ENCODE peak calls at places on chromosomes 5 and 9, in eight cellular contexts. One of them, this sample, is unnamed.

GRCh38 chr5:160342413-160342941 is 27.9 kb downstream of the C1QTNF2 start:
- DNase-seq in hepatocyte: no peak
- DNase-seq in colonic mucosa: no peak
- DNase-seq in endothelial cell: no peak
- DNase-seq in HFF-Myc: no peak
- DNase-seq in lower lobe of right lung: no peak
- DNase-seq in foreskin fibroblast: peak
- DNase-seq in Panc1: no peak
- DNase-seq in this sample: no peak

GRCh38 chr5:177354256-177354655 is 2.8 kb upstream of the LMAN2 start:
- DNase-seq in hepatocyte: no peak
- DNase-seq in colonic mucosa: no peak
- DNase-seq in endothelial cell: no peak
- DNase-seq in HFF-Myc: no peak
- DNase-seq in lower lobe of right lung: no peak
- DNase-seq in foreskin fibroblast: no peak
- DNase-seq in Panc1: no peak
- DNase-seq in this sample: no peak

GRCh38 chr5:178382689-178383276 is 150.2 kb upstream of the PHYKPL start:
- DNase-seq in hepatocyte: peak
- DNase-seq in colonic mucosa: no peak
- DNase-seq in endothelial cell: no peak
- DNase-seq in HFF-Myc: no peak
- DNase-seq in lower lobe of right lung: no peak
- DNase-seq in foreskin fibroblast: no peak
- DNase-seq in Panc1: no peak
- DNase-seq in this sample: no peak

GRCh38 chr5:31410089-31410488 is 121.8 kb downstream of the DROSHA start:
- DNase-seq in hepatocyte: no peak
- DNase-seq in colonic mucosa: no peak
- DNase-seq in endothelial cell: no peak
- DNase-seq in HFF-Myc: no peak
- DNase-seq in lower lobe of right lung: no peak
- DNase-seq in foreskin fibroblast: no peak
- DNase-seq in Panc1: no peak
- DNase-seq in this sample: no peak

GRCh38 chr9:19408316-19408692 is 505 bp upstream of the ACER2 start:
- DNase-seq in hepatocyte: no peak
- DNase-seq in colonic mucosa: no peak
- DNase-seq in endothelial cell: peak
- DNase-seq in HFF-Myc: no peak
- DNase-seq in lower lobe of right lung: no peak
- DNase-seq in foreskin fibroblast: no peak
- DNase-seq in Panc1: no peak
- DNase-seq in this sample: no peak

GRCh38 chr9:935348-935965 is 41.0 kb upstream of the DMRT3 start:
- DNase-seq in hepatocyte: peak
- DNase-seq in colonic mucosa: no peak
- DNase-seq in endothelial cell: no peak
- DNase-seq in HFF-Myc: no peak
- DNase-seq in lower lobe of right lung: no peak
- DNase-seq in foreskin fibroblast: peak
- DNase-seq in Panc1: no peak
- DNase-seq in this sample: no peak

GRCh38 chr5:132294728-132295504 is 722 bp downstream of the SLC22A4 start:
- DNase-seq in hepatocyte: peak
- DNase-seq in colonic mucosa: peak
- DNase-seq in endothelial cell: peak
- DNase-seq in HFF-Myc: peak
- DNase-seq in lower lobe of right lung: peak
- DNase-seq in foreskin fibroblast: peak
- DNase-seq in Panc1: peak
- DNase-seq in this sample: peak

GRCh38 chr5:134093351-134093750 is 21.1 kb upstream of the TCF7 start:
- DNase-seq in hepatocyte: no peak
- DNase-seq in colonic mucosa: no peak
- DNase-seq in endothelial cell: no peak
- DNase-seq in HFF-Myc: no peak
- DNase-seq in lower lobe of right lung: no peak
- DNase-seq in foreskin fibroblast: no peak
- DNase-seq in Panc1: no peak
- DNase-seq in this sample: no peak

GRCh38 chr5:84372066-84372700 is 12.5 kb downstream of the EDIL3 start:
- DNase-seq in hepatocyte: no peak
- DNase-seq in colonic mucosa: no peak
- DNase-seq in endothelial cell: no peak
- DNase-seq in HFF-Myc: no peak
- DNase-seq in lower lobe of right lung: no peak
- DNase-seq in foreskin fibroblast: no peak
- DNase-seq in Panc1: no peak
- DNase-seq in this sample: no peak

GRCh38 chr9:36882117-36882465 is 152.0 kb downstream of the PAX5 start:
- DNase-seq in hepatocyte: no peak
- DNase-seq in colonic mucosa: no peak
- DNase-seq in endothelial cell: no peak
- DNase-seq in HFF-Myc: no peak
- DNase-seq in lower lobe of right lung: no peak
- DNase-seq in foreskin fibroblast: no peak
- DNase-seq in Panc1: no peak
- DNase-seq in this sample: no peak

GRCh38 chr5:65171645-65172044 is 310.1 kb downstream of the ADAMTS6 start:
- DNase-seq in hepatocyte: no peak
- DNase-seq in colonic mucosa: no peak
- DNase-seq in endothelial cell: no peak
- DNase-seq in HFF-Myc: no peak
- DNase-seq in lower lobe of right lung: no peak
- DNase-seq in foreskin fibroblast: no peak
- DNase-seq in Panc1: no peak
- DNase-seq in this sample: no peak

GRCh38 chr9:8856686-8857329 is 1057.2 kb upstream of the DMAC1 start:
- DNase-seq in hepatocyte: peak
- DNase-seq in colonic mucosa: no peak
- DNase-seq in endothelial cell: no peak
- DNase-seq in HFF-Myc: no peak
- DNase-seq in lower lobe of right lung: no peak
- DNase-seq in foreskin fibroblast: no peak
- DNase-seq in Panc1: no peak
- DNase-seq in this sample: no peak

GRCh38 chr5:174910245-174910737 is 185.9 kb downstream of the MSX2 start:
- DNase-seq in hepatocyte: peak
- DNase-seq in colonic mucosa: peak
- DNase-seq in endothelial cell: peak
- DNase-seq in HFF-Myc: no peak
- DNase-seq in lower lobe of right lung: peak
- DNase-seq in foreskin fibroblast: peak
- DNase-seq in Panc1: peak
- DNase-seq in this sample: peak

GRCh38 chr9:75142208-75142607 is 53.9 kb downstream of the OSTF1 start:
- DNase-seq in hepatocyte: no peak
- DNase-seq in colonic mucosa: no peak
- DNase-seq in endothelial cell: no peak
- DNase-seq in HFF-Myc: no peak
- DNase-seq in lower lobe of right lung: no peak
- DNase-seq in foreskin fibroblast: no peak
- DNase-seq in Panc1: no peak
- DNase-seq in this sample: no peak

GRCh38 chr5:159440235-159440634 is 109.9 kb upstream of the IL12B start:
- DNase-seq in hepatocyte: no peak
- DNase-seq in colonic mucosa: no peak
- DNase-seq in endothelial cell: no peak
- DNase-seq in HFF-Myc: no peak
- DNase-seq in lower lobe of right lung: no peak
- DNase-seq in foreskin fibroblast: no peak
- DNase-seq in Panc1: no peak
- DNase-seq in this sample: no peak

GRCh38 chr5:169344629-169345028 is 43.7 kb upstream of the SLIT3 start:
- DNase-seq in hepatocyte: no peak
- DNase-seq in colonic mucosa: no peak
- DNase-seq in endothelial cell: no peak
- DNase-seq in HFF-Myc: no peak
- DNase-seq in lower lobe of right lung: no peak
- DNase-seq in foreskin fibroblast: no peak
- DNase-seq in Panc1: no peak
- DNase-seq in this sample: no peak

GRCh38 chr9:77063645-77064285 is 44.3 kb downstream of the FOXB2 start:
- DNase-seq in hepatocyte: peak
- DNase-seq in colonic mucosa: no peak
- DNase-seq in endothelial cell: no peak
- DNase-seq in HFF-Myc: peak
- DNase-seq in lower lobe of right lung: no peak
- DNase-seq in foreskin fibroblast: peak
- DNase-seq in Panc1: peak
- DNase-seq in this sample: no peak

GRCh38 chr5:10460252-10460906 is 18.7 kb downstream of the ROPN1L start:
- DNase-seq in hepatocyte: no peak
- DNase-seq in colonic mucosa: peak
- DNase-seq in endothelial cell: no peak
- DNase-seq in HFF-Myc: no peak
- DNase-seq in lower lobe of right lung: no peak
- DNase-seq in foreskin fibroblast: no peak
- DNase-seq in Panc1: no peak
- DNase-seq in this sample: no peak

GRCh38 chr9:91047529-91047928 is 245.9 kb downstream of the SYK start:
- DNase-seq in hepatocyte: no peak
- DNase-seq in colonic mucosa: no peak
- DNase-seq in endothelial cell: no peak
- DNase-seq in HFF-Myc: no peak
- DNase-seq in lower lobe of right lung: no peak
- DNase-seq in foreskin fibroblast: no peak
- DNase-seq in Panc1: no peak
- DNase-seq in this sample: no peak

GRCh38 chr5:120613729-120614128 is 149.6 kb downstream of the PRR16 start:
- DNase-seq in hepatocyte: no peak
- DNase-seq in colonic mucosa: no peak
- DNase-seq in endothelial cell: no peak
- DNase-seq in HFF-Myc: no peak
- DNase-seq in lower lobe of right lung: no peak
- DNase-seq in foreskin fibroblast: no peak
- DNase-seq in Panc1: no peak
- DNase-seq in this sample: no peak

GRCh38 chr9:113673726-113674125 is 202.4 kb upstream of the ZNF618 start:
- DNase-seq in hepatocyte: no peak
- DNase-seq in colonic mucosa: no peak
- DNase-seq in endothelial cell: no peak
- DNase-seq in HFF-Myc: no peak
- DNase-seq in lower lobe of right lung: no peak
- DNase-seq in foreskin fibroblast: no peak
- DNase-seq in Panc1: no peak
- DNase-seq in this sample: no peak

GRCh38 chr5:132776077-132776931 is 735 bp downstream of the SEPTIN8 start:
- DNase-seq in hepatocyte: peak
- DNase-seq in colonic mucosa: peak
- DNase-seq in endothelial cell: peak
- DNase-seq in HFF-Myc: no peak
- DNase-seq in lower lobe of right lung: no peak
- DNase-seq in foreskin fibroblast: no peak
- DNase-seq in Panc1: no peak
- DNase-seq in this sample: peak

GRCh38 chr9:84705128-84705527 is 35.6 kb downstream of the NTRK2 start:
- DNase-seq in hepatocyte: no peak
- DNase-seq in colonic mucosa: no peak
- DNase-seq in endothelial cell: no peak
- DNase-seq in HFF-Myc: no peak
- DNase-seq in lower lobe of right lung: no peak
- DNase-seq in foreskin fibroblast: no peak
- DNase-seq in Panc1: no peak
- DNase-seq in this sample: no peak

GRCh38 chr9:88218721-88219120 is 80.4 kb upstream of the SPATA31C2 start:
- DNase-seq in hepatocyte: no peak
- DNase-seq in colonic mucosa: no peak
- DNase-seq in endothelial cell: no peak
- DNase-seq in HFF-Myc: no peak
- DNase-seq in lower lobe of right lung: no peak
- DNase-seq in foreskin fibroblast: no peak
- DNase-seq in Panc1: no peak
- DNase-seq in this sample: no peak

GRCh38 chr9:128117613-128118471 is 9.7 kb downstream of the PTGES2 start:
- DNase-seq in hepatocyte: peak
- DNase-seq in colonic mucosa: peak
- DNase-seq in endothelial cell: peak
- DNase-seq in HFF-Myc: peak
- DNase-seq in lower lobe of right lung: peak
- DNase-seq in foreskin fibroblast: peak
- DNase-seq in Panc1: peak
- DNase-seq in this sample: peak
- TF ChIP-seq CTCF in hepatocyte: peak
- TF ChIP-seq CTCF in colonic mucosa: peak
- TF ChIP-seq CTCF in endothelial cell: peak
- TF ChIP-seq CTCF in HFF-Myc: peak
- TF ChIP-seq CTCF in lower lobe of right lung: peak
- TF ChIP-seq CTCF in foreskin fibroblast: peak
- TF ChIP-seq CTCF in Panc1: peak
- TF ChIP-seq CTCF in this sample: peak

GRCh38 chr5:35938518-35939227 is at the start of gene CAPSL:
- DNase-seq in hepatocyte: peak
- DNase-seq in colonic mucosa: peak
- DNase-seq in endothelial cell: peak
- DNase-seq in HFF-Myc: peak
- DNase-seq in lower lobe of right lung: no peak
- DNase-seq in foreskin fibroblast: peak
- DNase-seq in Panc1: no peak
- DNase-seq in this sample: peak

DNA sequence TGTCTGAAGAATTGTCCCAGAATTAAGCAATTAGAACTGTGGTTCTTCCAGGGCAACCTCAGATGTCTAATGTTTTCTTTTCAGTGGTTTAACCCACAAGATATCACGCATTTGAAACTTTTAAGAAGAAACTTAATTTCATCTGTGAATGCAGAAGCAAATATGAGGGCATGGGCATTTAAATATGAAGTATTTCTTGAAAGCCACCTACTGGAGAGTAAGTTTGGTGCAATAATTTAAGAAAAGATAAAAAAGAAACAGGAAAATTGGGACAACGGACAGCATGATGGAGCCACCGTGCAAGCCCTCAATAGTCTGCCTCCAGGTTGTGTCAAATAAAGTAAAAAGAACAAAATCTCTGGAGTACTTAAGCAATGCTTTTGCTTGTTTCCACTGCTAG is 1.2 kb upstream of the CAPSL start:
- DNase-seq in hepatocyte: no peak
- DNase-seq in colonic mucosa: no peak
- DNase-seq in endothelial cell: no peak
- DNase-seq in HFF-Myc: no peak
- DNase-seq in lower lobe of right lung: no peak
- DNase-seq in foreskin fibroblast: no peak
- DNase-seq in Panc1: no peak
- DNase-seq in this sample: no peak
- TF ChIP-seq CTCF in hepatocyte: no peak
- TF ChIP-seq CTCF in colonic mucosa: no peak
- TF ChIP-seq CTCF in endothelial cell: peak
- TF ChIP-seq CTCF in HFF-Myc: peak
- TF ChIP-seq CTCF in lower lobe of right lung: no peak
- TF ChIP-seq CTCF in foreskin fibroblast: peak
- TF ChIP-seq CTCF in Panc1: no peak
- TF ChIP-seq CTCF in this sample: no peak

GRCh38 chr5:150302301-150303069 is at the start of gene ARSI:
- DNase-seq in hepatocyte: peak
- DNase-seq in colonic mucosa: peak
- DNase-seq in endothelial cell: peak
- DNase-seq in HFF-Myc: no peak
- DNase-seq in lower lobe of right lung: no peak
- DNase-seq in foreskin fibroblast: no peak
- DNase-seq in Panc1: no peak
- DNase-seq in this sample: peak
- TF ChIP-seq CTCF in hepatocyte: peak
- TF ChIP-seq CTCF in colonic mucosa: no peak
- TF ChIP-seq CTCF in endothelial cell: peak
- TF ChIP-seq CTCF in HFF-Myc: peak
- TF ChIP-seq CTCF in lower lobe of right lung: no peak
- TF ChIP-seq CTCF in foreskin fibroblast: peak
- TF ChIP-seq CTCF in Panc1: peak
- TF ChIP-seq CTCF in this sample: peak

GRCh38 chr5:139543423-139543991 is 17.6 kb upstream of the UBE2D2 start:
- DNase-seq in hepatocyte: peak
- DNase-seq in colonic mucosa: peak
- DNase-seq in endothelial cell: peak
- DNase-seq in HFF-Myc: no peak
- DNase-seq in lower lobe of right lung: peak
- DNase-seq in foreskin fibroblast: no peak
- DNase-seq in Panc1: no peak
- DNase-seq in this sample: no peak
- TF ChIP-seq CTCF in hepatocyte: no peak
- TF ChIP-seq CTCF in colonic mucosa: no peak
- TF ChIP-seq CTCF in endothelial cell: no peak
- TF ChIP-seq CTCF in HFF-Myc: no peak
- TF ChIP-seq CTCF in lower lobe of right lung: peak
- TF ChIP-seq CTCF in foreskin fibroblast: peak
- TF ChIP-seq CTCF in Panc1: no peak
- TF ChIP-seq CTCF in this sample: no peak

This sample was measured in Calu3.